ENCODE peak calls at places on chromosomes 2 and 18, in seven cellular contexts. One of them, this sample, is unnamed.

GRCh38 chr2:185456517-185456916 is 282.1 kb upstream of the FSIP2 start:
- DNase-seq in activated naive CD4-positive, alpha-beta T cell treated with anti-CD3 and anti-CD28 coated beads for 36 hours: no peak
- DNase-seq in tibial artery: no peak
- DNase-seq in A549: no peak
- DNase-seq in heart right ventricle: no peak
- DNase-seq in Ammon's horn: no peak
- DNase-seq in endothelial cell: no peak
- DNase-seq in this sample: no peak

GRCh38 chr18:35050004-35050623 is 8.9 kb downstream of the MAPRE2 start:
- DNase-seq in activated naive CD4-positive, alpha-beta T cell treated with anti-CD3 and anti-CD28 coated beads for 36 hours: no peak
- DNase-seq in tibial artery: no peak
- DNase-seq in A549: no peak
- DNase-seq in heart right ventricle: no peak
- DNase-seq in Ammon's horn: no peak
- DNase-seq in endothelial cell: no peak
- DNase-seq in this sample: no peak

GRCh38 chr2:240232961-240233890 is 92.8 kb upstream of the OTOS start:
- DNase-seq in activated naive CD4-positive, alpha-beta T cell treated with anti-CD3 and anti-CD28 coated beads for 36 hours: peak; percentile 82
- DNase-seq in tibial artery: peak; percentile 95
- DNase-seq in A549: peak; percentile 90
- DNase-seq in heart right ventricle: peak; percentile 88
- DNase-seq in Ammon's horn: peak; percentile 75
- DNase-seq in endothelial cell: peak; percentile 88
- DNase-seq in this sample: peak; percentile 77

GRCh38 chr2:211085056-211085680 is 528.8 kb downstream of the CPS1 start:
- DNase-seq in activated naive CD4-positive, alpha-beta T cell treated with anti-CD3 and anti-CD28 coated beads for 36 hours: no peak
- DNase-seq in tibial artery: no peak
- DNase-seq in A549: peak; percentile 8
- DNase-seq in heart right ventricle: no peak
- DNase-seq in Ammon's horn: peak; percentile 11
- DNase-seq in endothelial cell: no peak
- DNase-seq in this sample: peak; percentile 12

GRCh38 chr2:204470621-204471196 is 74.6 kb upstream of the PARD3B start:
- DNase-seq in activated naive CD4-positive, alpha-beta T cell treated with anti-CD3 and anti-CD28 coated beads for 36 hours: no peak
- DNase-seq in tibial artery: no peak
- DNase-seq in A549: no peak
- DNase-seq in heart right ventricle: no peak
- DNase-seq in Ammon's horn: no peak
- DNase-seq in endothelial cell: no peak
- DNase-seq in this sample: no peak

GRCh38 chr2:201436141-201436540 is 15.1 kb downstream of the TRAK2 start:
- DNase-seq in activated naive CD4-positive, alpha-beta T cell treated with anti-CD3 and anti-CD28 coated beads for 36 hours: no peak
- DNase-seq in tibial artery: no peak
- DNase-seq in A549: no peak
- DNase-seq in heart right ventricle: no peak
- DNase-seq in Ammon's horn: no peak
- DNase-seq in endothelial cell: no peak
- DNase-seq in this sample: no peak

GRCh38 chr2:75808793-75809535 is 98.2 kb upstream of the GCFC2 start:
- DNase-seq in activated naive CD4-positive, alpha-beta T cell treated with anti-CD3 and anti-CD28 coated beads for 36 hours: no peak
- DNase-seq in tibial artery: no peak
- DNase-seq in A549: no peak
- DNase-seq in heart right ventricle: no peak
- DNase-seq in Ammon's horn: no peak
- DNase-seq in endothelial cell: no peak
- DNase-seq in this sample: no peak

GRCh38 chr2:64348386-64349142 is 105.4 kb upstream of the LGALSL start:
- DNase-seq in activated naive CD4-positive, alpha-beta T cell treated with anti-CD3 and anti-CD28 coated beads for 36 hours: no peak
- DNase-seq in tibial artery: no peak
- DNase-seq in A549: no peak
- DNase-seq in heart right ventricle: no peak
- DNase-seq in Ammon's horn: no peak
- DNase-seq in endothelial cell: no peak
- DNase-seq in this sample: no peak

GRCh38 chr2:234676859-234677450 is 180.1 kb upstream of the ARL4C start:
- DNase-seq in activated naive CD4-positive, alpha-beta T cell treated with anti-CD3 and anti-CD28 coated beads for 36 hours: no peak
- DNase-seq in tibial artery: no peak
- DNase-seq in A549: no peak
- DNase-seq in heart right ventricle: no peak
- DNase-seq in Ammon's horn: no peak
- DNase-seq in endothelial cell: no peak
- DNase-seq in this sample: peak; percentile 19

GRCh38 chr2:133286326-133286922 is 281.8 kb downstream of the NCKAP5 start:
- DNase-seq in activated naive CD4-positive, alpha-beta T cell treated with anti-CD3 and anti-CD28 coated beads for 36 hours: no peak
- DNase-seq in tibial artery: no peak
- DNase-seq in A549: no peak
- DNase-seq in heart right ventricle: no peak
- DNase-seq in Ammon's horn: no peak
- DNase-seq in endothelial cell: no peak
- DNase-seq in this sample: no peak

GRCh38 chr2:56185582-56186046 is 1.8 kb downstream of the CCDC85A start:
- DNase-seq in activated naive CD4-positive, alpha-beta T cell treated with anti-CD3 and anti-CD28 coated beads for 36 hours: no peak
- DNase-seq in tibial artery: no peak
- DNase-seq in A549: peak; percentile 49
- DNase-seq in heart right ventricle: peak; percentile 58
- DNase-seq in Ammon's horn: peak; percentile 44
- DNase-seq in endothelial cell: peak; percentile 69
- DNase-seq in this sample: no peak

GRCh38 chr2:233700028-233700635 is 7.4 kb downstream of the UGT1A6 start:
- DNase-seq in activated naive CD4-positive, alpha-beta T cell treated with anti-CD3 and anti-CD28 coated beads for 36 hours: no peak
- DNase-seq in tibial artery: no peak
- DNase-seq in A549: peak; percentile 61
- DNase-seq in heart right ventricle: no peak
- DNase-seq in Ammon's horn: peak; percentile 16
- DNase-seq in endothelial cell: no peak
- DNase-seq in this sample: no peak

GRCh38 chr2:179486969-179487752 is 222.5 kb upstream of the SESTD1 start:
- DNase-seq in activated naive CD4-positive, alpha-beta T cell treated with anti-CD3 and anti-CD28 coated beads for 36 hours: no peak
- DNase-seq in tibial artery: no peak
- DNase-seq in A549: no peak
- DNase-seq in heart right ventricle: no peak
- DNase-seq in Ammon's horn: no peak
- DNase-seq in endothelial cell: no peak
- DNase-seq in this sample: no peak

GRCh38 chr2:46982356-46983064 is 66.9 kb upstream of the MCFD2 start:
- DNase-seq in activated naive CD4-positive, alpha-beta T cell treated with anti-CD3 and anti-CD28 coated beads for 36 hours: peak; percentile 86
- DNase-seq in tibial artery: no peak
- DNase-seq in A549: no peak
- DNase-seq in heart right ventricle: no peak
- DNase-seq in Ammon's horn: no peak
- DNase-seq in endothelial cell: no peak
- DNase-seq in this sample: no peak

GRCh38 chr2:62705859-62706720 is 577 bp downstream of the EHBP1 start:
- DNase-seq in activated naive CD4-positive, alpha-beta T cell treated with anti-CD3 and anti-CD28 coated beads for 36 hours: peak; percentile 47
- DNase-seq in tibial artery: peak; percentile 85
- DNase-seq in A549: peak; percentile 73
- DNase-seq in heart right ventricle: peak; percentile 57
- DNase-seq in Ammon's horn: peak; percentile 75
- DNase-seq in endothelial cell: peak; percentile 60
- DNase-seq in this sample: peak; percentile 44

GRCh38 chr18:12121175-12122095 is 27.8 kb downstream of the ANKRD62 start:
- DNase-seq in activated naive CD4-positive, alpha-beta T cell treated with anti-CD3 and anti-CD28 coated beads for 36 hours: no peak
- DNase-seq in tibial artery: no peak
- DNase-seq in A549: no peak
- DNase-seq in heart right ventricle: no peak
- DNase-seq in Ammon's horn: peak; percentile 13
- DNase-seq in endothelial cell: peak; percentile 54
- DNase-seq in this sample: no peak

GRCh38 chr18:64110692-64111480 is 38.0 kb downstream of the LINC00305 start:
- DNase-seq in activated naive CD4-positive, alpha-beta T cell treated with anti-CD3 and anti-CD28 coated beads for 36 hours: no peak
- DNase-seq in tibial artery: no peak
- DNase-seq in A549: no peak
- DNase-seq in heart right ventricle: no peak
- DNase-seq in Ammon's horn: no peak
- DNase-seq in endothelial cell: no peak
- DNase-seq in this sample: no peak

GRCh38 chr18:23798249-23798648 is 109.0 kb downstream of the LAMA3 start:
- DNase-seq in activated naive CD4-positive, alpha-beta T cell treated with anti-CD3 and anti-CD28 coated beads for 36 hours: no peak
- DNase-seq in tibial artery: no peak
- DNase-seq in A549: no peak
- DNase-seq in heart right ventricle: no peak
- DNase-seq in Ammon's horn: no peak
- DNase-seq in endothelial cell: no peak
- DNase-seq in this sample: no peak

GRCh38 chr2:62032096-62032495 is 126.6 kb downstream of the COMMD1 start:
- DNase-seq in activated naive CD4-positive, alpha-beta T cell treated with anti-CD3 and anti-CD28 coated beads for 36 hours: no peak
- DNase-seq in tibial artery: no peak
- DNase-seq in A549: no peak
- DNase-seq in heart right ventricle: no peak
- DNase-seq in Ammon's horn: no peak
- DNase-seq in endothelial cell: no peak
- DNase-seq in this sample: no peak

GRCh38 chr2:160956243-160956802 is 203.9 kb upstream of the TANK start:
- DNase-seq in activated naive CD4-positive, alpha-beta T cell treated with anti-CD3 and anti-CD28 coated beads for 36 hours: no peak
- DNase-seq in tibial artery: peak; percentile 83
- DNase-seq in A549: no peak
- DNase-seq in heart right ventricle: no peak
- DNase-seq in Ammon's horn: no peak
- DNase-seq in endothelial cell: no peak
- DNase-seq in this sample: no peak

GRCh38 chr2:172813314-172813888 is 77.8 kb downstream of the RAPGEF4 start:
- DNase-seq in activated naive CD4-positive, alpha-beta T cell treated with anti-CD3 and anti-CD28 coated beads for 36 hours: no peak
- DNase-seq in tibial artery: no peak
- DNase-seq in A549: no peak
- DNase-seq in heart right ventricle: no peak
- DNase-seq in Ammon's horn: no peak
- DNase-seq in endothelial cell: no peak
- DNase-seq in this sample: no peak

GRCh38 chr2:219918929-219919328 is 291.5 kb downstream of the SLC4A3 start:
- DNase-seq in activated naive CD4-positive, alpha-beta T cell treated with anti-CD3 and anti-CD28 coated beads for 36 hours: no peak
- DNase-seq in tibial artery: no peak
- DNase-seq in A549: no peak
- DNase-seq in heart right ventricle: no peak
- DNase-seq in Ammon's horn: no peak
- DNase-seq in endothelial cell: no peak
- DNase-seq in this sample: no peak

GRCh38 chr2:164151518-164151917 is 415.7 kb upstream of the FIGN start:
- DNase-seq in activated naive CD4-positive, alpha-beta T cell treated with anti-CD3 and anti-CD28 coated beads for 36 hours: no peak
- DNase-seq in tibial artery: no peak
- DNase-seq in A549: no peak
- DNase-seq in heart right ventricle: no peak
- DNase-seq in Ammon's horn: no peak
- DNase-seq in endothelial cell: no peak
- DNase-seq in this sample: no peak

GRCh38 chr2:15142069-15142689 is 419.0 kb downstream of the NBAS start:
- DNase-seq in activated naive CD4-positive, alpha-beta T cell treated with anti-CD3 and anti-CD28 coated beads for 36 hours: peak; percentile 90
- DNase-seq in tibial artery: no peak
- DNase-seq in A549: no peak
- DNase-seq in heart right ventricle: no peak
- DNase-seq in Ammon's horn: peak; percentile 40
- DNase-seq in endothelial cell: peak; percentile 23
- DNase-seq in this sample: no peak

GRCh38 chr2:174300114-174300513 is 34.6 kb upstream of the SP9 start:
- DNase-seq in activated naive CD4-positive, alpha-beta T cell treated with anti-CD3 and anti-CD28 coated beads for 36 hours: no peak
- DNase-seq in tibial artery: no peak
- DNase-seq in A549: no peak
- DNase-seq in heart right ventricle: no peak
- DNase-seq in Ammon's horn: no peak
- DNase-seq in endothelial cell: no peak
- DNase-seq in this sample: no peak

GRCh38 chr2:36800381-36800780 is 103.9 kb downstream of the VIT start:
- DNase-seq in activated naive CD4-positive, alpha-beta T cell treated with anti-CD3 and anti-CD28 coated beads for 36 hours: peak; percentile 42
- DNase-seq in tibial artery: no peak
- DNase-seq in A549: no peak
- DNase-seq in heart right ventricle: no peak
- DNase-seq in Ammon's horn: peak; percentile 67
- DNase-seq in endothelial cell: no peak
- DNase-seq in this sample: no peak

GRCh38 chr2:37588316-37588777 is 83.1 kb downstream of the CDC42EP3 start:
- DNase-seq in activated naive CD4-positive, alpha-beta T cell treated with anti-CD3 and anti-CD28 coated beads for 36 hours: no peak
- DNase-seq in tibial artery: no peak
- DNase-seq in A549: no peak
- DNase-seq in heart right ventricle: no peak
- DNase-seq in Ammon's horn: no peak
- DNase-seq in endothelial cell: no peak
- DNase-seq in this sample: no peak

GRCh38 chr2:173235947-173236803 is 118.5 kb upstream of the CDCA7 start:
- DNase-seq in activated naive CD4-positive, alpha-beta T cell treated with anti-CD3 and anti-CD28 coated beads for 36 hours: no peak
- DNase-seq in tibial artery: no peak
- DNase-seq in A549: no peak
- DNase-seq in heart right ventricle: no peak
- DNase-seq in Ammon's horn: no peak
- DNase-seq in endothelial cell: no peak
- DNase-seq in this sample: no peak

GRCh38 chr2:31188141-31188540 is 29.2 kb downstream of the CAPN14 start:
- DNase-seq in activated naive CD4-positive, alpha-beta T cell treated with anti-CD3 and anti-CD28 coated beads for 36 hours: no peak
- DNase-seq in tibial artery: no peak
- DNase-seq in A549: no peak
- DNase-seq in heart right ventricle: no peak
- DNase-seq in Ammon's horn: no peak
- DNase-seq in endothelial cell: no peak
- DNase-seq in this sample: no peak

GRCh38 chr2:102070058-102070642 is 72.4 kb upstream of the IL1R1 start:
- DNase-seq in activated naive CD4-positive, alpha-beta T cell treated with anti-CD3 and anti-CD28 coated beads for 36 hours: no peak
- DNase-seq in tibial artery: peak; percentile 96
- DNase-seq in A549: peak; percentile 66
- DNase-seq in heart right ventricle: peak; percentile 88
- DNase-seq in Ammon's horn: peak; percentile 36
- DNase-seq in endothelial cell: no peak
- DNase-seq in this sample: peak; percentile 6

GRCh38 chr2:102396012-102396411 is 26.9 kb upstream of the IL18RAP start:
- DNase-seq in activated naive CD4-positive, alpha-beta T cell treated with anti-CD3 and anti-CD28 coated beads for 36 hours: no peak
- DNase-seq in tibial artery: no peak
- DNase-seq in A549: no peak
- DNase-seq in heart right ventricle: no peak
- DNase-seq in Ammon's horn: no peak
- DNase-seq in endothelial cell: no peak
- DNase-seq in this sample: no peak

GRCh38 chr18:79496237-79496977 is 100.7 kb downstream of the NFATC1 start:
- DNase-seq in activated naive CD4-positive, alpha-beta T cell treated with anti-CD3 and anti-CD28 coated beads for 36 hours: no peak
- DNase-seq in tibial artery: peak; percentile 46
- DNase-seq in A549: no peak
- DNase-seq in heart right ventricle: no peak
- DNase-seq in Ammon's horn: no peak
- DNase-seq in endothelial cell: no peak
- DNase-seq in this sample: no peak